ENCODE peak calls at places on chromosomes 6 and 20, in five cellular contexts. W, S, X, D and K are unnamed samples.

GRCh38 chr6:135291288-135292116 is 110.4 kb downstream of the MYB start:
- DNase-seq in W (no peak), S (peak; percentile 7), X (no peak), D (no peak), K (no peak)

GRCh38 chr6:79605968-79606764 is 25.0 kb upstream of the SH3BGRL2 start:
- DNase-seq in W (no peak), S (peak; percentile 32), X (no peak), D (no peak), K (no peak)

GRCh38 chr20:64048402-64049044 is 916 bp downstream of the SOX18 start:
- DNase-seq in W (no peak), S (no peak), X (no peak), D (no peak), K (no peak)

GRCh38 chr6:125020385-125020784 is 58.1 kb downstream of the RNF217 start:
- DNase-seq in W (no peak), S (peak; percentile 20), X (peak; percentile 60), D (no peak), K (no peak)

GRCh38 chr6:104682722-104683643 is 176.7 kb downstream of the HACE1 start:
- DNase-seq in W (peak; percentile 49), S (peak; percentile 59), X (peak; percentile 27), D (no peak), K (peak; percentile 9)

GRCh38 chr6:108921547-108922331 is 73.5 kb downstream of the ARMC2 start:
- DNase-seq in W (no peak), S (peak; percentile 94), X (peak; percentile 63), D (no peak), K (peak; percentile 62)

GRCh38 chr6:2044192-2044591 is 201.2 kb downstream of the GMDS start:
- DNase-seq in W (no peak), S (no peak), X (no peak), D (no peak), K (no peak)

GRCh38 chr20:44026932-44027685 is 112.5 kb downstream of the TOX2 start:
- DNase-seq in W (no peak), S (no peak), X (peak; percentile 19), D (no peak), K (no peak)

GRCh38 chr6:139757766-139758655 is 383.6 kb upstream of the CITED2 start:
- DNase-seq in W (no peak), S (no peak), X (no peak), D (no peak), K (peak; percentile 87)

GRCh38 chr20:47392015-47392720 is 35.7 kb upstream of the ZMYND8 start:
- DNase-seq in W (peak; percentile 92), S (peak; percentile 79), X (peak; percentile 87), D (no peak), K (peak; percentile 91)